ENCODE peak calls at places on chromosome 10, in six cellular contexts. One of them, this sample, is unnamed.

GRCh38 chr10:104580774-104581675 is 60.1 kb upstream of the SORCS3 start:
- DNase-seq in pancreas: peak
- DNase-seq in GM12865: peak
- DNase-seq in B cell: peak
- DNase-seq in cardiac muscle cell: peak
- DNase-seq in K562: peak
- DNase-seq in this sample: no peak

GRCh38 chr10:11170993-11171416 is 153.3 kb downstream of the CELF2 start:
- DNase-seq in pancreas: no peak
- DNase-seq in GM12865: peak
- DNase-seq in B cell: no peak
- DNase-seq in cardiac muscle cell: no peak
- DNase-seq in K562: no peak
- DNase-seq in this sample: no peak

GRCh38 chr10:58608356-58608755 is 95.7 kb downstream of the BICC1 start:
- DNase-seq in pancreas: no peak
- DNase-seq in GM12865: no peak
- DNase-seq in B cell: no peak
- DNase-seq in cardiac muscle cell: no peak
- DNase-seq in K562: no peak
- DNase-seq in this sample: no peak

GRCh38 chr10:909831-910230 is 21.7 kb downstream of the LARP4B start:
- DNase-seq in pancreas: no peak
- DNase-seq in GM12865: no peak
- DNase-seq in B cell: no peak
- DNase-seq in cardiac muscle cell: peak
- DNase-seq in K562: no peak
- DNase-seq in this sample: peak

GRCh38 chr10:70585555-70586243 is 16.8 kb downstream of the PRF1 start:
- DNase-seq in pancreas: no peak
- DNase-seq in GM12865: no peak
- DNase-seq in B cell: no peak
- DNase-seq in cardiac muscle cell: no peak
- DNase-seq in K562: no peak
- DNase-seq in this sample: no peak

GRCh38 chr10:63866747-63867140 is 345.5 kb downstream of the REEP3 start:
- DNase-seq in pancreas: no peak
- DNase-seq in GM12865: no peak
- DNase-seq in B cell: no peak
- DNase-seq in cardiac muscle cell: peak
- DNase-seq in K562: peak
- DNase-seq in this sample: no peak

GRCh38 chr10:115628616-115629015 is 535.5 kb downstream of the ATRNL1 start:
- DNase-seq in pancreas: no peak
- DNase-seq in GM12865: no peak
- DNase-seq in B cell: no peak
- DNase-seq in cardiac muscle cell: no peak
- DNase-seq in K562: no peak
- DNase-seq in this sample: no peak

GRCh38 chr10:131000737-131001136 is 310.8 kb downstream of the TCERG1L start:
- DNase-seq in pancreas: no peak
- DNase-seq in GM12865: no peak
- DNase-seq in B cell: no peak
- DNase-seq in cardiac muscle cell: no peak
- DNase-seq in K562: no peak
- DNase-seq in this sample: no peak

GRCh38 chr10:116787018-116787674 is 44.8 kb upstream of the HSPA12A start:
- DNase-seq in pancreas: no peak
- DNase-seq in GM12865: no peak
- DNase-seq in B cell: no peak
- DNase-seq in cardiac muscle cell: no peak
- DNase-seq in K562: no peak
- DNase-seq in this sample: no peak

GRCh38 chr10:95341716-95342130 is 50.9 kb upstream of the PDLIM1 start:
- DNase-seq in pancreas: no peak
- DNase-seq in GM12865: no peak
- DNase-seq in B cell: no peak
- DNase-seq in cardiac muscle cell: no peak
- DNase-seq in K562: no peak
- DNase-seq in this sample: no peak

GRCh38 chr10:72274730-72275350 is 1.1 kb downstream of the DDIT4 start:
- DNase-seq in pancreas: peak
- DNase-seq in GM12865: peak
- DNase-seq in B cell: peak
- DNase-seq in cardiac muscle cell: peak
- DNase-seq in K562: peak
- DNase-seq in this sample: no peak

GRCh38 chr10:86363184-86363832 is 3.3 kb downstream of the GRID1 start:
- DNase-seq in pancreas: peak
- DNase-seq in GM12865: no peak
- DNase-seq in B cell: no peak
- DNase-seq in cardiac muscle cell: peak
- DNase-seq in K562: peak
- DNase-seq in this sample: no peak

GRCh38 chr10:29816801-29817558 is 182.2 kb upstream of the SVIL start:
- DNase-seq in pancreas: no peak
- DNase-seq in GM12865: no peak
- DNase-seq in B cell: no peak
- DNase-seq in cardiac muscle cell: no peak
- DNase-seq in K562: no peak
- DNase-seq in this sample: no peak

GRCh38 chr10:31121074-31121685 is 89.5 kb upstream of the ZNF438 start:
- DNase-seq in pancreas: no peak
- DNase-seq in GM12865: no peak
- DNase-seq in B cell: no peak
- DNase-seq in cardiac muscle cell: no peak
- DNase-seq in K562: no peak
- DNase-seq in this sample: no peak

GRCh38 chr10:45644527-45644926 is 28.0 kb downstream of the ZFAND4 start:
- DNase-seq in pancreas: no peak
- DNase-seq in GM12865: no peak
- DNase-seq in B cell: no peak
- DNase-seq in cardiac muscle cell: no peak
- DNase-seq in K562: no peak
- DNase-seq in this sample: no peak

GRCh38 chr10:28678687-28679457 is 1.6 kb downstream of the BAMBI start:
- DNase-seq in pancreas: no peak
- DNase-seq in GM12865: no peak
- DNase-seq in B cell: no peak
- DNase-seq in cardiac muscle cell: peak
- DNase-seq in K562: peak
- DNase-seq in this sample: no peak

GRCh38 chr10:126001579-126001978 is 105.2 kb downstream of the FANK1 start:
- DNase-seq in pancreas: no peak
- DNase-seq in GM12865: no peak
- DNase-seq in B cell: no peak
- DNase-seq in cardiac muscle cell: no peak
- DNase-seq in K562: no peak
- DNase-seq in this sample: no peak

GRCh38 chr10:132447446-132448247 is 50.6 kb downstream of the PWWP2B start:
- DNase-seq in pancreas: no peak
- DNase-seq in GM12865: no peak
- DNase-seq in B cell: peak
- DNase-seq in cardiac muscle cell: no peak
- DNase-seq in K562: no peak
- DNase-seq in this sample: peak

GRCh38 chr10:30583778-30584415 is 45.7 kb downstream of the LYZL2 start:
- DNase-seq in pancreas: peak
- DNase-seq in GM12865: peak
- DNase-seq in B cell: no peak
- DNase-seq in cardiac muscle cell: no peak
- DNase-seq in K562: peak
- DNase-seq in this sample: peak

GRCh38 chr10:129438024-129438423 is 29.0 kb upstream of the MGMT start:
- DNase-seq in pancreas: no peak
- DNase-seq in GM12865: no peak
- DNase-seq in B cell: no peak
- DNase-seq in cardiac muscle cell: no peak
- DNase-seq in K562: no peak
- DNase-seq in this sample: no peak

GRCh38 chr10:5518143-5518542 is 6.6 kb upstream of the CALML3 start:
- DNase-seq in pancreas: no peak
- DNase-seq in GM12865: no peak
- DNase-seq in B cell: no peak
- DNase-seq in cardiac muscle cell: no peak
- DNase-seq in K562: no peak
- DNase-seq in this sample: no peak

GRCh38 chr10:28254290-28254985 is 48.4 kb downstream of the MPP7 start:
- DNase-seq in pancreas: no peak
- DNase-seq in GM12865: no peak
- DNase-seq in B cell: no peak
- DNase-seq in cardiac muscle cell: no peak
- DNase-seq in K562: no peak
- DNase-seq in this sample: no peak

GRCh38 chr10:22246680-22247391 is 29.0 kb upstream of the EBLN1 start:
- DNase-seq in pancreas: no peak
- DNase-seq in GM12865: no peak
- DNase-seq in B cell: no peak
- DNase-seq in cardiac muscle cell: no peak
- DNase-seq in K562: no peak
- DNase-seq in this sample: peak

GRCh38 chr10:114405011-114405350 is 679 bp upstream of the AFAP1L2 start:
- DNase-seq in pancreas: no peak
- DNase-seq in GM12865: no peak
- DNase-seq in B cell: no peak
- DNase-seq in cardiac muscle cell: no peak
- DNase-seq in K562: no peak
- DNase-seq in this sample: no peak

GRCh38 chr10:92354587-92354986 is 63.6 kb downstream of the MARCHF5 start:
- DNase-seq in pancreas: no peak
- DNase-seq in GM12865: no peak
- DNase-seq in B cell: no peak
- DNase-seq in cardiac muscle cell: no peak
- DNase-seq in K562: no peak
- DNase-seq in this sample: no peak

GRCh38 chr10:25972631-25973030 is 38.6 kb downstream of the MYO3A start:
- DNase-seq in pancreas: no peak
- DNase-seq in GM12865: no peak
- DNase-seq in B cell: no peak
- DNase-seq in cardiac muscle cell: no peak
- DNase-seq in K562: no peak
- DNase-seq in this sample: no peak
- TF ChIP-seq CTCF in pancreas: no peak
- TF ChIP-seq CTCF in GM12865: no peak
- TF ChIP-seq CTCF in B cell: no peak
- TF ChIP-seq CTCF in cardiac muscle cell: no peak
- TF ChIP-seq CTCF in K562: no peak
- TF ChIP-seq CTCF in this sample: no peak

DNA sequence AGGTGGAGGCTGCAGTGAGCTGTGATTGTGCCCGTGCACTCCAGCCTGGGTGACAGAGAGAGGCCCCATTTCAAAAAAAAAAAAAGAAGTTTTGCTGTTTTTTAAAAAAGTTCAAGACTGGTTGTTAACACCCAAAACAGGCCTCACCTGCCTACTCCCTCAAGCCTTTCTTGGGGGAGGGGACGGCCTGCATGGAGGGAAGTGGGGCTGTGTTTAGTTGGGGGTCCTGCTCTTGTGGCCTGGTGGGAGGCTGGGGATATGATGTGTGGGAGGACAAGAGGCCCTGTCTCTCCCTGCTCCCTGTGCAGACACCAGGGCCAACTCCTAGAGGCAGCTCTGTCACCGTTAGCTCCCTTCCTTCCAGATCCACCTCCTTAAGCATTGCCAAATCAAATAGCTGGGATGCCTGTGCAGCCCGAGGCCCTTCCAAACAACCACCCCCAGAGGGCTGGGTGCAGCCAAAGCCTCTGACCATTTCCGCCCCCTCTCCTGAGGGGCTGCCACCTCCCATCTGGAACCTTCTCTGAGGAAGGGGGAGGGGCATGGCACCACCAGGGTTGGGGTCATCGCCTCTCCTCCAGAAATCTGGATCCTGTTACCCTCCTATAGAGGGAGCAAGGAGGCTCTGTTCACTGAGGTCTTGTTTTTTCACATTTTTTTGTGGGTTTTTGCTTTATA is 32.9 kb upstream of the ANKRD2 start:
- DNase-seq in pancreas: no peak
- DNase-seq in GM12865: no peak
- DNase-seq in B cell: no peak
- DNase-seq in cardiac muscle cell: no peak
- DNase-seq in K562: no peak
- DNase-seq in this sample: no peak
- TF ChIP-seq CTCF in pancreas: no peak
- TF ChIP-seq CTCF in GM12865: no peak
- TF ChIP-seq CTCF in B cell: no peak
- TF ChIP-seq CTCF in cardiac muscle cell: peak
- TF ChIP-seq CTCF in K562: no peak
- TF ChIP-seq CTCF in this sample: peak

DNA sequence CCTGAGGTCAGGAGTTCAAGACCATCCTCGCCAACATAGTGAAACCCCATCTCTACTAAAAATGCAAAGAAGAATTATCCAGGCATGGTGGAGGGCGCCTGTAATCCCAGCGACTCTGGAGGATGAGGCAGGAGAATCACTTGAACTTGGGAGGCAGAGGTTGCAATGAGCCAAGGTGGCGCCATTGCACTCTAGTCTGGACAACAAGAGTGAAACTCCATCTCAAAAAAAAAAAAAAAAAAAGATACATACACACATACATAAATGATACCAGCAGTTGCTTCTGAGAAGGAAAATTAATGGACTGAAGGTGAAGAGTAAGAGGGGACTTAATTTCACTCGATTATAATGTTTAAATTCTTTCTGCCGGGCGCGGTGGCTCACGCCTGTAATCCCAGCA is 40.2 kb upstream of the PAX2 start:
- DNase-seq in pancreas: no peak
- DNase-seq in GM12865: no peak
- DNase-seq in B cell: no peak
- DNase-seq in cardiac muscle cell: no peak
- DNase-seq in K562: no peak
- DNase-seq in this sample: no peak
- TF ChIP-seq CTCF in pancreas: no peak
- TF ChIP-seq CTCF in GM12865: no peak
- TF ChIP-seq CTCF in B cell: no peak
- TF ChIP-seq CTCF in cardiac muscle cell: no peak
- TF ChIP-seq CTCF in K562: no peak
- TF ChIP-seq CTCF in this sample: peak

GRCh38 chr10:120477006-120477722 is 20.1 kb downstream of the PLPP4 start:
- DNase-seq in pancreas: no peak
- DNase-seq in GM12865: no peak
- DNase-seq in B cell: no peak
- DNase-seq in cardiac muscle cell: no peak
- DNase-seq in K562: no peak
- DNase-seq in this sample: no peak
- TF ChIP-seq CTCF in pancreas: no peak
- TF ChIP-seq CTCF in GM12865: no peak
- TF ChIP-seq CTCF in B cell: no peak
- TF ChIP-seq CTCF in cardiac muscle cell: no peak
- TF ChIP-seq CTCF in K562: no peak
- TF ChIP-seq CTCF in this sample: no peak

GRCh38 chr10:101287922-101288638 is 58.8 kb upstream of the LBX1 start:
- DNase-seq in pancreas: no peak
- DNase-seq in GM12865: peak
- DNase-seq in B cell: no peak
- DNase-seq in cardiac muscle cell: peak
- DNase-seq in K562: peak
- DNase-seq in this sample: no peak
- TF ChIP-seq CTCF in pancreas: no peak
- TF ChIP-seq CTCF in GM12865: no peak
- TF ChIP-seq CTCF in B cell: no peak
- TF ChIP-seq CTCF in cardiac muscle cell: peak
- TF ChIP-seq CTCF in K562: peak
- TF ChIP-seq CTCF in this sample: peak

GRCh38 chr10:34723746-34724145 is 91.3 kb downstream of the PARD3 start:
- DNase-seq in pancreas: no peak
- DNase-seq in GM12865: peak
- DNase-seq in B cell: no peak
- DNase-seq in cardiac muscle cell: peak
- DNase-seq in K562: no peak
- DNase-seq in this sample: no peak
- TF ChIP-seq CTCF in pancreas: no peak
- TF ChIP-seq CTCF in GM12865: peak
- TF ChIP-seq CTCF in B cell: no peak
- TF ChIP-seq CTCF in cardiac muscle cell: peak
- TF ChIP-seq CTCF in K562: peak
- TF ChIP-seq CTCF in this sample: peak

This sample was measured in kidney epithelial cell.